ENCODE peak calls at places on chromosomes 1 and 21, in ten cellular contexts. W is skeletal muscle cell; F is NCI-H1436; U is RWPE1; V is right atrium auricular region; C is stimulated activated CD4-positive, alpha-beta T cell treated with anti-CD3 and anti-CD28 coated beads, Interleukin-4, amount 100 ng/mL, for 24 hours; P is HT-29; J is HCT116; X is NCI-H1417; N is CD8-positive, alpha-beta T cell. I is an unnamed sample.

GRCh38 chr1:169064103-169064502 is 42.4 kb upstream of the ATP1B1 start:
- DNase-seq in V (no peak), U (no peak), J (no peak), P (no peak), X (no peak), N (no peak), W (no peak), F (no peak), C (no peak), I (no peak)

GRCh38 chr21:26756491-26757159 is 88.6 kb downstream of the ADAMTS1 start:
- DNase-seq in U (no peak), J (no peak), X (no peak), P (no peak), F (no peak), N (no peak), C (no peak), V (no peak), W (peak), I (peak)

GRCh38 chr1:156281281-156282142 is 1.1 kb downstream of the SMG5 start:
- DNase-seq in C (peak), P (no peak), J (no peak), X (no peak), N (no peak), V (peak), W (no peak), U (no peak), F (peak), I (no peak)

GRCh38 chr1:22776051-22776611 is 65.5 kb downstream of the EPHB2 start:
- DNase-seq in X (peak), J (no peak), N (no peak), C (no peak), F (no peak), P (no peak), U (no peak), V (no peak), W (no peak), I (no peak)

GRCh38 chr1:18931731-18932130 is 24.7 kb downstream of the IFFO2 start:
- DNase-seq in C (no peak), U (no peak), W (no peak), V (no peak), X (no peak), P (no peak), J (no peak), N (no peak), F (no peak), I (no peak)

GRCh38 chr1:68046423-68046822 is 4.0 kb downstream of the DIRAS3 start:
- DNase-seq in U (no peak), J (no peak), P (no peak), C (no peak), V (no peak), W (no peak), F (no peak), N (no peak), X (no peak), I (no peak)

GRCh38 chr1:54833146-54833545 is 32.0 kb upstream of the TTC22 start:
- DNase-seq in X (no peak), J (no peak), U (no peak), V (peak), C (no peak), F (no peak), N (no peak), P (no peak), W (no peak), I (no peak)

GRCh38 chr21:44838038-44838895 is 20.4 kb upstream of the SUMO3 start:
- DNase-seq in X (no peak), F (no peak), W (no peak), V (no peak), J (no peak), N (no peak), P (no peak), U (no peak), C (no peak), I (no peak)

GRCh38 chr1:2555634-2556276 is 416 bp upstream of the TNFRSF14 start:
- DNase-seq in U (no peak), C (peak), X (peak), F (no peak), V (peak), P (no peak), N (peak), J (no peak), W (no peak), I (no peak)

I was measured in non-pigmented ciliary epithelial cell.